ENCODE peak calls at places on chromosomes 7 and 10, in five cellular contexts. L is PC-9, A is GM06990, G is NCI-H226, Z is neural crest cell. P is an unnamed sample.

GRCh38 chr7:79880312-79880711 is 254.3 kb upstream of the GNAI1 start:
- DNase-seq in G (no peak), Z (no peak), A (no peak), L (no peak), P (no peak)

GRCh38 chr7:47470567-47471357 is 111.1 kb downstream of the TNS3 start:
- DNase-seq in G (no peak), L (no peak), Z (no peak), A (no peak), P (no peak)

GRCh38 chr7:136303162-136303561 is 326.0 kb upstream of the MTPN start:
- DNase-seq in G (no peak), Z (no peak), A (no peak), L (no peak), P (no peak)

GRCh38 chr10:128540806-128541739 is 414.9 kb upstream of the MKI67 start:
- DNase-seq in L (no peak), G (no peak), A (no peak), Z (peak), P (peak)

GRCh38 chr7:5452937-5453540 is 29.4 kb upstream of the TNRC18 start:
- DNase-seq in A (no peak), G (peak), L (no peak), Z (no peak), P (peak)

GRCh38 chr7:147296986-147297385 is 1180.4 kb downstream of the CNTNAP2 start:
- DNase-seq in G (no peak), A (no peak), Z (no peak), L (no peak), P (no peak)

GRCh38 chr10:117684673-117685211 is 142.2 kb downstream of the EMX2 start:
- DNase-seq in L (peak), G (no peak), Z (no peak), A (no peak), P (no peak)

GRCh38 chr7:17159500-17160037 is 138.9 kb upstream of the AHR start:
- DNase-seq in Z (no peak), G (no peak), L (peak), A (peak), P (no peak)

GRCh38 chr7:150307904-150308303 is 15.3 kb upstream of the LRRC61 start:
- DNase-seq in G (no peak), L (peak), Z (no peak), A (no peak), P (no peak)

GRCh38 chr7:121372376-121373024 is 23.6 kb downstream of the FAM3C start:
- DNase-seq in A (peak), L (no peak), Z (no peak), G (no peak), P (no peak)

GRCh38 chr7:7706556-7706955 is 11.9 kb downstream of the RPA3 start:
- DNase-seq in L (no peak), A (no peak), Z (no peak), G (no peak), P (no peak)

GRCh38 chr10:30114871-30115270 is 55.5 kb upstream of the JCAD start:
- DNase-seq in G (no peak), A (no peak), L (no peak), Z (no peak), P (no peak)

GRCh38 chr10:75648854-75649253 is 217.4 kb downstream of the LRMDA start:
- DNase-seq in G (no peak), L (no peak), Z (no peak), A (no peak), P (no peak)

GRCh38 chr10:88095291-88095721 is 231.9 kb downstream of the PTEN start:
- DNase-seq in Z (no peak), L (no peak), A (no peak), G (no peak), P (no peak)

GRCh38 chr10:73480158-73480557 is 15.7 kb downstream of the PPP3CB start:
- DNase-seq in L (peak), A (peak), G (peak), Z (no peak), P (no peak)

GRCh38 chr7:143279186-143280098 is 5.3 kb upstream of the TMEM139 start:
- DNase-seq in Z (no peak), G (peak), A (no peak), L (peak), P (no peak)

GRCh38 chr7:67484244-67484751 is 487.7 kb downstream of the TYW1 start:
- DNase-seq in Z (peak), L (peak), G (peak), A (peak), P (peak)

GRCh38 chr10:31756131-31757119 is 172.2 kb downstream of the ARHGAP12 start:
- DNase-seq in A (no peak), L (no peak), Z (no peak), G (no peak), P (no peak)